ENCODE peak calls at places on chromosomes 12 and 14, in nine cellular contexts. O is uterus; B is CD8-positive, alpha-beta memory T cell; H is dorsolateral prefrontal cortex; V is HFF-Myc; J is endodermal cell; C is upper lobe of left lung; F is A549; K is neuronal stem cell. Q is an unnamed sample.

GRCh38 chr12:116692605-116693004 is 45.3 kb downstream of the SPRING1 start:
- DNase-seq in O (no peak), H (no peak), V (no peak), F (no peak), J (no peak), C (no peak), B (no peak), K (no peak), Q (no peak)

GRCh38 chr12:3019005-3019680 is 58.0 kb upstream of the TSPAN9 start:
- DNase-seq in B (no peak), O (no peak), H (no peak), K (no peak), V (no peak), C (peak; percentile 79), J (no peak), F (no peak), Q (no peak)

GRCh38 chr14:71143391-71144290 is 236.4 kb downstream of the PCNX1 start:
- DNase-seq in K (no peak), H (peak; percentile 17), F (no peak), C (no peak), J (no peak), O (no peak), B (peak; percentile 69), V (no peak), Q (peak; percentile 15)

GRCh38 chr14:92692822-92693226 is 55.6 kb downstream of the LGMN start:
- DNase-seq in J (no peak), O (peak; percentile 38), C (no peak), H (no peak), B (peak; percentile 33), V (no peak), K (no peak), F (no peak), Q (no peak)

GRCh38 chr14:69695664-69696527 is 71.0 kb upstream of the SRSF5 start:
- DNase-seq in B (no peak), C (no peak), K (no peak), V (no peak), H (no peak), O (no peak), J (peak; percentile 80), F (no peak), Q (no peak)

GRCh38 chr14:32004300-32004699 is 72.8 kb upstream of the ARHGAP5 start:
- DNase-seq in V (peak; percentile 51), B (no peak), O (no peak), H (no peak), C (no peak), F (no peak), J (no peak), K (no peak), Q (no peak)

GRCh38 chr12:96261557-96261956 is 67.4 kb downstream of the ELK3 start:
- DNase-seq in V (no peak), F (no peak), J (no peak), O (no peak), B (no peak), H (no peak), K (no peak), C (no peak), Q (no peak)

GRCh38 chr14:68793734-68794129 is 865 bp upstream of the ZFP36L1 start:
- DNase-seq in H (no peak), C (peak; percentile 88), J (peak; percentile 57), V (no peak), B (no peak), F (no peak), O (no peak), K (no peak), Q (no peak)

GRCh38 chr12:60335765-60336164 is 739.9 kb downstream of the SLC16A7 start:
- DNase-seq in C (no peak), H (no peak), K (no peak), J (no peak), F (no peak), B (no peak), V (no peak), O (no peak), Q (peak; percentile 7)

GRCh38 chr14:51216602-51217001 is 23.4 kb upstream of the TMX1 start:
- DNase-seq in B (no peak), H (no peak), F (no peak), C (no peak), V (no peak), O (no peak), J (no peak), K (no peak), Q (no peak)

GRCh38 chr12:13443498-13443897 is 247.0 kb downstream of the EMP1 start:
- DNase-seq in F (no peak), C (no peak), H (no peak), B (no peak), J (no peak), O (no peak), V (no peak), K (no peak), Q (no peak)

GRCh38 chr14:99643343-99643742 is 1.6 kb upstream of the HHIPL1 start:
- DNase-seq in V (no peak), K (no peak), F (no peak), O (no peak), B (no peak), J (no peak), C (no peak), H (no peak), Q (no peak)

GRCh38 chr14:24816011-24816928 is 182.3 kb upstream of the GZMB start:
- DNase-seq in O (no peak), K (no peak), H (no peak), C (no peak), B (no peak), J (no peak), V (no peak), F (no peak), Q (no peak)

GRCh38 chr14:53509227-53509822 is 356.2 kb upstream of the DDHD1 start:
- DNase-seq in B (no peak), F (no peak), H (no peak), V (peak; percentile 71), C (no peak), K (no peak), O (peak; percentile 77), J (no peak), Q (peak; percentile 87)

GRCh38 chr12:121465921-121466799 is 66.2 kb downstream of the RNF34 start:
- DNase-seq in O (no peak), V (no peak), K (no peak), H (no peak), J (peak; percentile 77), F (peak; percentile 43), B (peak; percentile 50), C (peak; percentile 92), Q (no peak)

GRCh38 chr14:69501362-69501964 is 16.9 kb downstream of the PLEKHD1 start:
- DNase-seq in B (no peak), F (no peak), H (peak; percentile 84), O (no peak), J (no peak), K (no peak), C (no peak), V (no peak), Q (no peak)

GRCh38 chr12:25813843-25814242 is 144.6 kb upstream of the RASSF8 start:
- DNase-seq in J (no peak), B (no peak), H (no peak), O (no peak), C (no peak), F (no peak), V (no peak), K (no peak), Q (no peak)

DNA sequence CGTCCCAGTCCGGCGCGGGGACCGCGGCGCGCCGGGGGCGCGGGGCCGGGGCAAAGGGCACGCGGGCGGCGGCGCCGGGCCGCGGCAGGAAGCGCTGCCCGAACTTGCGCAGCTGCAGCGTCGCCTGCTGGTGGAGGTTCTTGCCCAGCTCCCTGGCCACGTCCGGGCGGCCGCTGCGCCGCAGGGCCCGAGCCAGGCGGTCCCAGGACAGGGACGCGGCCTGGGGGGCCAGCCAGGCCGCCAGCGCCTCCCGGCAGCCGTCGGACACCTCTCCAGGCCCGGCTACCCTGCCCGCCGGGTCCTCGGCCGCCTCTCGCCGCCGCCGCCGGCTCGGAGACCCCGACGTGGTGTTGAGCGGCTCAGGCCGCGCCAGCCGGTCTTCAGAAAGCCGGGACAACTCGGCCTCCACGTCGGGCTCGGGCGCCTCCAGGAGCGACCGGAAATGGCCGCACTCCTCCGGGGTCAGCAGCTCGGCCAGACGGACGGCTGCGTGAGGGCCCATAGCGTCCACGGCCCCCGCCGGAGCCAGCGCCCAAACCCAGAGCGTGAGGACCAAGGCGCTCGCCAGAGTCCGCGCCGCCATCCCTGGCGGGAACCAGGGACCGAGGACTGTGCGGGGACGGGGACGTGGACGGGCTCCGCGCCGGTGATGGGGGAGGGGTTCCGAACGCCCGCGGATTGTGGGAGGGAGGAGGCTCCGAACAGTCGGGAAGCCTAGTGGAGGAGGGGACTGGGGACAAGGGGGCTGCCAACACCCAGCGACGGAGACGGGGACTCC is 34.0 kb downstream of the FIGNL2 start:
- DNase-seq in C (peak; percentile 95), O (peak; percentile 64), V (peak; percentile 27), F (peak; percentile 86), K (peak; percentile 70), H (no peak), J (peak; percentile 95), B (peak; percentile 50), Q (peak; percentile 26)
- H3K4me3 ChIP-seq in C (peak overlapping the region; percentile 61), O (peak overlapping the region; percentile 47), V (peak overlapping the region; percentile 41), F (peak overlapping the region; percentile 46), K (peak overlapping the region; percentile 78), H (peak overlapping the region; percentile 66), J (no peak overlapping the region), B (peak overlapping the region; percentile 37), Q (peak overlapping the region; percentile 39)

DNA sequence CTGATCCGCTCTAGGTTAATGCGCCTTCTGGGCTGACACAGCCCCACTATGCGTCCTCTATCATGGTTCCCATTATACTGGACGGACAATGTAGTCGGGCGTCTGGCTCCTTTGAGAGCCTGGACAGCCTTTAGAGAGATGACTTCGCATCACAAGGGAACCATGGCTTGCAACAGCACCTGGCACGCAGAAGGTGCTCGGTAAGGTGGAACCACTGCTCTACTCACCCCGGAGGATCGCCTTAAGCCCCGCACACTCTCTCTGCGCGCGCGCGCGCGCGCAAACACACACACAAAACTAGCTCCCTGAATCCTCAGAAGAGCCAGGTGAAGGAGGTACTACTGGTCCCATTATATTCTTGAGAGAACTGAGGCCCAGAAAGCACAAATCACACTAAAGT is 7.1 kb downstream of the MAP3K12 start:
- DNase-seq in F (no peak), V (no peak), O (no peak), J (peak; percentile 84), C (peak; percentile 85), B (no peak), K (no peak), H (no peak), Q (no peak)
- H3K4me3 ChIP-seq in F (peak overlapping the region; percentile 60), V (peak overlapping the region; percentile 42), O (no peak overlapping the region), J (peak overlapping the region; percentile 86), C (peak overlapping the region; percentile 71), B (no peak overlapping the region), K (peak overlapping the region; percentile 36), H (peak overlapping the region; percentile 55), Q (peak overlapping the region; percentile 60)

DNA sequence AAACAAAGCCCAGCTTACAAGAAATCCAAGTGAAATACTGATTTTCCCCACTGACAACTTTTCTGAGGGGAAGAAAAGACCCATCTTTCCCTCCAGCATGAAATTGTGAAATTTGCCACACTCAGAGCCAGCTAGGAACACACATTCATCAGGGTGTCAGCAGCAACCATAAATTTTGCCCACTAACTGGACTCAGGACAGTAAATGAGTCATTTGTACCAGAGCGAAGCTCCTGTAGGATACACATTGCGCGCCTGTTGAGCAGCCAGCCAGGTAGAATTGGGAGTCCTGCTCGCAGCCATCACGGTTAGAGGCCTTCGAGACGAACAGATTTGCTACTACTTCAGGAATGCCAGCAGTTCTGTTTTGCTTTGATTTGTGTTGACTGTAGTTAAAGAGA is 117.7 kb downstream of the KICS2 start:
- DNase-seq in C (no peak), H (no peak), V (no peak), F (no peak), J (no peak), K (no peak), O (peak; percentile 68), B (no peak), Q (no peak)
- H3K4me3 ChIP-seq in C (no peak overlapping the region), H (no peak overlapping the region), V (no peak overlapping the region), F (no peak overlapping the region), J (no peak overlapping the region), K (no peak overlapping the region), O (no peak overlapping the region), B (no peak overlapping the region), Q (no peak overlapping the region)

GRCh38 chr12:12333980-12334709 is 15.9 kb downstream of the MANSC1 start:
- DNase-seq in O (peak; percentile 56), K (no peak), F (peak; percentile 72), J (peak; percentile 89), B (peak; percentile 50), V (no peak), H (peak; percentile 35), C (peak; percentile 73), Q (no peak)
- H3K4me3 ChIP-seq in O (no peak overlapping the region), K (no peak overlapping the region), F (no peak overlapping the region), J (no peak overlapping the region), B (no peak overlapping the region), V (no peak overlapping the region), H (no peak overlapping the region), C (no peak overlapping the region), Q (no peak overlapping the region)